ENCODE peak calls at places on chromosomes 16 and 17, in ten cellular contexts. E, C, Q, I, M, N, R, U, H and D are unnamed samples.

GRCh38 chr17:73546770-73547345 is 97.4 kb downstream of the SDK2 start:
- DNase-seq in E (no peak), C (peak), Q (peak), I (peak), M (peak), N (no peak), R (no peak), U (peak), H (no peak), D (no peak)

GRCh38 chr16:55508941-55509920 is at the start of gene LPCAT2:
- DNase-seq in E (peak), C (peak), Q (peak), I (peak), M (peak), N (peak), R (peak), U (peak), H (no peak), D (no peak)

GRCh38 chr16:72969812-72970211 is 78.1 kb downstream of the ZFHX3 start:
- DNase-seq in E (no peak), C (no peak), Q (no peak), I (no peak), M (no peak), N (no peak), R (no peak), U (no peak), H (no peak), D (no peak)

GRCh38 chr16:52469775-52470174 is 77.2 kb downstream of the TOX3 start:
- DNase-seq in E (no peak), C (peak), Q (no peak), I (peak), M (no peak), N (no peak), R (no peak), U (no peak), H (no peak), D (no peak)

GRCh38 chr16:75555213-75555706 is 792 bp downstream of the TMEM231 start:
- DNase-seq in E (peak), C (peak), Q (peak), I (peak), M (no peak), N (peak), R (peak), U (peak), H (peak), D (no peak)

GRCh38 chr17:2724783-2725164 is 13.2 kb upstream of the CLUH start:
- DNase-seq in E (no peak), C (peak), Q (no peak), I (peak), M (peak), N (peak), R (peak), U (no peak), H (no peak), D (no peak)

GRCh38 chr16:85372627-85373372 is 240.3 kb upstream of the GSE1 start:
- DNase-seq in E (no peak), C (no peak), Q (no peak), I (peak), M (peak), N (no peak), R (peak), U (peak), H (no peak), D (no peak)

GRCh38 chr17:10055251-10055975 is 143.0 kb downstream of the GAS7 start:
- DNase-seq in E (no peak), C (no peak), Q (no peak), I (no peak), M (no peak), N (no peak), R (no peak), U (no peak), H (no peak), D (no peak)

GRCh38 chr16:8931864-8932263 is 31.8 kb downstream of the USP7 start:
- DNase-seq in E (no peak), C (no peak), Q (no peak), I (peak), M (peak), N (peak), R (peak), U (peak), H (no peak), D (no peak)

GRCh38 chr16:877242-878065 is 76.9 kb upstream of the GNG13 start:
- DNase-seq in E (no peak), C (no peak), Q (no peak), I (no peak), M (peak), N (no peak), R (no peak), U (no peak), H (no peak), D (no peak)

GRCh38 chr17:50913120-50913519 is 47.0 kb upstream of the TOB1 start:
- DNase-seq in E (no peak), C (no peak), Q (no peak), I (no peak), M (no peak), N (no peak), R (no peak), U (no peak), H (no peak), D (no peak)

GRCh38 chr17:57948169-57948554 is 7.0 kb downstream of the CUEDC1 start:
- DNase-seq in E (no peak), C (no peak), Q (no peak), I (peak), M (no peak), N (no peak), R (no peak), U (no peak), H (no peak), D (no peak)

GRCh38 chr16:86363057-86363490 is 147.3 kb upstream of the FOXF1 start:
- DNase-seq in E (no peak), C (no peak), Q (no peak), I (no peak), M (no peak), N (no peak), R (peak), U (no peak), H (no peak), D (no peak)

GRCh38 chr16:73031155-73031866 is 16.6 kb downstream of the ZFHX3 start:
- DNase-seq in E (no peak), C (no peak), Q (no peak), I (no peak), M (no peak), N (no peak), R (no peak), U (no peak), H (no peak), D (no peak)

GRCh38 chr17:81918762-81919545 is 978 bp upstream of the SIRT7 start:
- DNase-seq in E (no peak), C (no peak), Q (no peak), I (peak), M (peak), N (no peak), R (no peak), U (no peak), H (no peak), D (no peak)

GRCh38 chr16:15741207-15741871 is 91.3 kb downstream of the NDE1 start:
- DNase-seq in E (no peak), C (no peak), Q (no peak), I (no peak), M (no peak), N (no peak), R (no peak), U (no peak), H (no peak), D (no peak)

GRCh38 chr17:31780436-31780835 is 78.6 kb downstream of the COPRS start:
- DNase-seq in E (no peak), C (no peak), Q (no peak), I (no peak), M (peak), N (no peak), R (no peak), U (no peak), H (no peak), D (no peak)

GRCh38 chr16:17026600-17027242 is 444.0 kb downstream of the XYLT1 start:
- DNase-seq in E (no peak), C (no peak), Q (no peak), I (no peak), M (no peak), N (no peak), R (no peak), U (no peak), H (no peak), D (no peak)

GRCh38 chr16:17138801-17139200 is 332.0 kb downstream of the XYLT1 start:
- DNase-seq in E (no peak), C (no peak), Q (no peak), I (no peak), M (no peak), N (peak), R (peak), U (no peak), H (no peak), D (no peak)

GRCh38 chr17:4899341-4900230 is at the start of gene C17orf107:
- DNase-seq in E (peak), C (no peak), Q (peak), I (no peak), M (peak), N (no peak), R (peak), U (peak), H (peak), D (peak)

GRCh38 chr17:40097931-40098845 is 2.2 kb downstream of the NR1D1 start:
- DNase-seq in E (peak), C (no peak), Q (no peak), I (peak), M (peak), N (no peak), R (no peak), U (peak), H (no peak), D (no peak)

GRCh38 chr17:35603674-35604073 is 16.6 kb downstream of the AP2B1 start:
- DNase-seq in E (no peak), C (no peak), Q (no peak), I (no peak), M (no peak), N (no peak), R (no peak), U (no peak), H (no peak), D (no peak)

GRCh38 chr16:4110680-4111079 is 5.6 kb downstream of the ADCY9 start:
- DNase-seq in E (no peak), C (no peak), Q (peak), I (no peak), M (no peak), N (no peak), R (no peak), U (no peak), H (no peak), D (no peak)

GRCh38 chr17:48520631-48521045 is 10.2 kb downstream of the HOXB1 start:
- DNase-seq in E (no peak), C (no peak), Q (no peak), I (no peak), M (no peak), N (no peak), R (peak), U (no peak), H (no peak), D (no peak)

GRCh38 chr17:39450847-39451581 is at the start of gene MED1:
- DNase-seq in E (peak), C (peak), Q (peak), I (peak), M (peak), N (peak), R (peak), U (peak), H (peak), D (peak)

GRCh38 chr17:6688944-6689343 is 24.2 kb downstream of the SLC13A5 start:
- DNase-seq in E (no peak), C (no peak), Q (no peak), I (no peak), M (no peak), N (no peak), R (no peak), U (no peak), H (no peak), D (no peak)

GRCh38 chr17:13228225-13228624 is 210.4 kb upstream of the ELAC2 start:
- DNase-seq in E (no peak), C (no peak), Q (no peak), I (no peak), M (no peak), N (no peak), R (no peak), U (no peak), H (no peak), D (no peak)

GRCh38 chr17:13228711-13229110 is 210.9 kb upstream of the ELAC2 start:
- DNase-seq in E (no peak), C (no peak), Q (no peak), I (no peak), M (no peak), N (no peak), R (no peak), U (no peak), H (no peak), D (no peak)

GRCh38 chr17:13230908-13231307 is 213.1 kb upstream of the ELAC2 start:
- DNase-seq in E (no peak), C (no peak), Q (no peak), I (no peak), M (no peak), N (no peak), R (no peak), U (no peak), H (no peak), D (no peak)

GRCh38 chr17:13230350-13230900 is 212.6 kb upstream of the ELAC2 start:
- DNase-seq in E (no peak), C (no peak), Q (no peak), I (no peak), M (no peak), N (no peak), R (no peak), U (no peak), H (no peak), D (no peak)
- TF ChIP-seq CTCF in E (no peak), C (no peak), Q (no peak), I (no peak), M (no peak), N (no peak), R (no peak), U (no peak), H (no peak), D (no peak)

DNA sequence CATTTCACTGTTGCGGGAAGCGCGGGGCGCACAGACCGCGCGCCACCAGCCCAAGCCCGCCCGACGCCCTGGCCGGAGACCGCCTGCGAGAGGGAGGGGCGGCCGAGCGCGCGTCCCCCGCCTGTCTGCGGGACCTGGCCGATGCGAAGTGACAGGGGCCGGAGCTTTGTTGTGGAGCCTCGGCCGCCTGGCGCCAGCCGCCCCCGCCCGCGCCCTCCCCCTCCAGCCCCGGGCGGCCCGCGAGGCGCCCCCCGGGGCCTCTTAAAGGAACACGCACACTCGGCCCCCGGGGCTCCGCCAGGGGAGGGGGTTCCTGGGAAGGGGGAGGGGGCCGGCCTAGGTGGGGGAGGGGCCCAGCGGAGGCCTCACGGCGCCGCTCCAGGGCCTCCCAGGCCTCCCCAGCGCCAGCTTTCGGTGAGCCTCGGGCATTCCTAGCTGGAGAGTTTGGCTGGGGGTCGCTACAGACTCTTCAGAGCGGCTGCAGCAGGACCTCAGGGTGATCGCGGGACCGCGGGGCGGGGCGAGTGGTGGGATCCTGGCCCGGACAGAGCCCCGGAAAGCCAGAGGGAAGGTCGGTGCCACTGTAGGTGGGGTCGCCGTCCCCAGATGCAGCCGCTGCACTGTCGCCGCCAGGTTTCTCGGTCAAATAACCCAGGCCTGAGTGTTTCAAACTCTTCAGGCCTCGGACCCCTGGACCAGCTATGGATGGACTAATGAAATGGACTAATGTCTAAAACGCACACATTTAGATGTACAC is 2.4 kb upstream of the TBX2 start:
- DNase-seq in E (no peak), C (no peak), Q (no peak), I (no peak), M (no peak), N (no peak), R (peak), U (no peak), H (no peak), D (no peak)
- TF ChIP-seq CTCF in E (no peak), C (no peak), Q (no peak), I (no peak), M (no peak), N (no peak), R (peak), U (no peak), H (no peak), D (no peak)

GRCh38 chr17:45160505-45161287 is 979 bp upstream of the HEXIM2 start:
- DNase-seq in E (peak), C (peak), Q (peak), I (peak), M (peak), N (peak), R (peak), U (no peak), H (peak), D (no peak)
- TF ChIP-seq CTCF in E (peak), C (peak), Q (peak), I (peak), M (no peak), N (peak), R (peak), U (no peak), H (peak), D (no peak)

GRCh38 chr16:1932050-1933028 is 10.7 kb downstream of the MSRB1 start:
- DNase-seq in E (peak), C (peak), Q (no peak), I (peak), M (peak), N (no peak), R (no peak), U (no peak), H (no peak), D (no peak)
- TF ChIP-seq CTCF in E (peak), C (peak), Q (no peak), I (no peak), M (no peak), N (no peak), R (peak), U (no peak), H (no peak), D (no peak)